ENCODE peak calls at places on chromosomes 5 and 9, in four cellular contexts. R is foreskin fibroblast, X is Daoy, Z is T-cell. Q is an unnamed sample.

GRCh38 chr5:58314356-58315045 is 145.4 kb downstream of the PLK2 start:
- DNase-seq in R (no peak), X (peak; percentile 16), Z (no peak), Q (no peak)

GRCh38 chr5:143775258-143775657 is 36.7 kb upstream of the HMHB1 start:
- DNase-seq in R (peak; percentile 66), X (peak; percentile 33), Z (no peak), Q (no peak)

GRCh38 chr5:170591055-170591454 is 87.2 kb downstream of the KCNIP1 start:
- DNase-seq in R (no peak), X (peak; percentile 56), Z (no peak), Q (no peak)

GRCh38 chr9:99282406-99282805 is 60.3 kb downstream of the SEC61B start:
- DNase-seq in R (no peak), X (no peak), Z (no peak), Q (no peak)

GRCh38 chr5:115818821-115819220 is 2.4 kb upstream of the CDO1 start:
- DNase-seq in R (no peak), X (no peak), Z (no peak), Q (no peak)

GRCh38 chr5:138934971-138935370 is 59.8 kb upstream of the LRRTM2 start:
- DNase-seq in R (no peak), X (no peak), Z (no peak), Q (no peak)

GRCh38 chr5:61805101-61805500 is 473.0 kb downstream of the ZSWIM6 start:
- DNase-seq in R (peak; percentile 62), X (peak; percentile 58), Z (no peak), Q (no peak)

GRCh38 chr9:38046669-38047300 is 22.2 kb downstream of the SHB start:
- DNase-seq in R (no peak), X (peak; percentile 89), Z (no peak), Q (no peak)

GRCh38 chr5:55758231-55758630 is 20.4 kb downstream of the DDX4 start:
- DNase-seq in R (peak; percentile 8), X (no peak), Z (no peak), Q (no peak)

GRCh38 chr5:154713615-154714125 is 41.5 kb upstream of the LARP1 start:
- DNase-seq in R (peak; percentile 25), X (peak; percentile 15), Z (no peak), Q (no peak)

GRCh38 chr9:130860458-130861316 is 25.6 kb downstream of the ABL1 start:
- DNase-seq in R (peak; percentile 97), X (peak; percentile 99), Z (no peak), Q (no peak)

GRCh38 chr9:8036914-8037524 is 237.4 kb upstream of the DMAC1 start:
- DNase-seq in R (no peak), X (no peak), Z (no peak), Q (no peak)

GRCh38 chr5:10854526-10855277 is 93.7 kb upstream of the DAP start:
- DNase-seq in R (peak; percentile 38), X (no peak), Z (no peak), Q (no peak)

GRCh38 chr5:81907012-81907411 is 64.8 kb upstream of the ATG10 start:
- DNase-seq in R (peak; percentile 4), X (no peak), Z (no peak), Q (no peak)

GRCh38 chr9:8917978-8918739 is 1118.6 kb upstream of the DMAC1 start:
- DNase-seq in R (no peak), X (no peak), Z (no peak), Q (no peak)

GRCh38 chr9:83130541-83130940 is 67.6 kb upstream of the RASEF start:
- DNase-seq in R (no peak), X (peak; percentile 40), Z (no peak), Q (no peak)

GRCh38 chr5:137834498-137834897 is 33.2 kb upstream of the MYOT start:
- DNase-seq in R (peak; percentile 12), X (no peak), Z (no peak), Q (no peak)

GRCh38 chr5:110769282-110769681 is 30.5 kb downstream of the SLC25A46 start:
- DNase-seq in R (peak; percentile 93), X (peak; percentile 4), Z (no peak), Q (no peak)

GRCh38 chr5:125699860-125700259 is 723.3 kb upstream of the GRAMD2B start:
- DNase-seq in R (no peak), X (no peak), Z (no peak), Q (no peak)

GRCh38 chr5:131259326-131259725 is 4.5 kb upstream of the CDC42SE2 start:
- DNase-seq in R (peak; percentile 38), X (no peak), Z (no peak), Q (no peak)

GRCh38 chr5:53206562-53206961 is 97.0 kb upstream of the MOCS2 start:
- DNase-seq in R (no peak), X (no peak), Z (no peak), Q (no peak)

GRCh38 chr9:98071737-98072136 is 15.2 kb downstream of the NANS start:
- DNase-seq in R (no peak), X (no peak), Z (no peak), Q (no peak)

GRCh38 chr5:123865641-123866040 is 353.7 kb downstream of the CSNK1G3 start:
- DNase-seq in R (no peak), X (peak; percentile 64), Z (no peak), Q (no peak)

GRCh38 chr5:58925627-58926545 is 343.0 kb downstream of the RAB3C start:
- DNase-seq in R (no peak), X (no peak), Z (no peak), Q (no peak)

GRCh38 chr9:116589392-116590354 is 97.4 kb upstream of the TRIM32 start:
- DNase-seq in R (peak; percentile 84), X (peak; percentile 43), Z (no peak), Q (no peak)

GRCh38 chr5:1801954-1802295 is 718 bp downstream of the NDUFS6 start:
- DNase-seq in R (no peak), X (no peak), Z (no peak), Q (no peak)

GRCh38 chr5:171520300-171521170 is 101.1 kb downstream of the FGF18 start:
- DNase-seq in R (peak; percentile 60), X (peak; percentile 74), Z (no peak), Q (no peak)

GRCh38 chr5:141910271-141910673 is 13.4 kb upstream of the DELE1 start:
- DNase-seq in R (peak; percentile 52), X (peak; percentile 47), Z (no peak), Q (no peak)

GRCh38 chr9:130835441-130836298 is 616 bp downstream of the ABL1 start:
- DNase-seq in R (peak; percentile 53), X (peak; percentile 63), Z (peak; percentile 7), Q (no peak)

GRCh38 chr5:154575869-154576806 is 98.1 kb upstream of the HAND1 start:
- DNase-seq in R (no peak), X (no peak), Z (no peak), Q (no peak)

GRCh38 chr5:72130342-72130741 is 23.1 kb downstream of the MAP1B start:
- DNase-seq in R (peak; percentile 57), X (no peak), Z (no peak), Q (no peak)

GRCh38 chr5:134541736-134542376 is 16.4 kb downstream of the JADE2 start:
- DNase-seq in R (peak; percentile 63), X (no peak), Z (no peak), Q (no peak)

GRCh38 chr5:80181618-80182211 is 74.1 kb downstream of the SERINC5 start:
- DNase-seq in R (peak; percentile 9), X (peak; percentile 8), Z (peak; percentile 41), Q (peak; percentile 82)

GRCh38 chr5:122447941-122448340 is 135.9 kb downstream of the SNCAIP start:
- DNase-seq in R (no peak), X (no peak), Z (no peak), Q (no peak)

GRCh38 chr5:83577036-83577636 is 105.6 kb downstream of the VCAN start:
- DNase-seq in R (no peak), X (peak; percentile 52), Z (no peak), Q (no peak)

GRCh38 chr5:68173007-68173406 is 42.5 kb upstream of the PIK3R1 start:
- DNase-seq in R (no peak), X (no peak), Z (no peak), Q (no peak)